ENCODE peak calls at places on chromosomes 1 and 21, in nine cellular contexts. J is GM13976, M is H9, A is hepatocyte, Q is AG10803, U is fibroblast of lung, I is MCF 10A, F is WTC11, K is endothelial cell. H is an unnamed sample.

GRCh38 chr1:62100442-62100841 is 94.2 kb upstream of the L1TD1 start:
- DNase-seq in J (no peak), M (no peak), A (no peak), Q (no peak), U (no peak), I (no peak), F (no peak), K (no peak), H (no peak)

GRCh38 chr1:229653420-229653819 is 27.4 kb downstream of the URB2 start:
- DNase-seq in J (no peak), M (no peak), A (no peak), Q (no peak), U (no peak), I (no peak), F (no peak), K (no peak), H (no peak)

GRCh38 chr1:203516906-203517305 is 23.0 kb downstream of the OPTC start:
- DNase-seq in J (no peak), M (no peak), A (no peak), Q (no peak), U (no peak), I (no peak), F (no peak), K (no peak), H (no peak)

GRCh38 chr1:94873520-94874351 is 53.2 kb downstream of the CNN3 start:
- DNase-seq in J (no peak), M (no peak), A (peak; percentile 64), Q (peak; percentile 68), U (peak; percentile 30), I (no peak), F (no peak), K (no peak), H (no peak)

GRCh38 chr1:14778882-14779594 is 180.6 kb downstream of the KAZN start:
- DNase-seq in J (peak; percentile 61), M (peak; percentile 83), A (peak; percentile 46), Q (peak; percentile 9), U (peak; percentile 31), I (peak; percentile 58), F (peak; percentile 85), K (peak; percentile 77), H (no peak)

GRCh38 chr1:17791055-17791390 is 35.9 kb downstream of the ACTL8 start:
- DNase-seq in J (no peak), M (no peak), A (no peak), Q (no peak), U (no peak), I (no peak), F (no peak), K (no peak), H (no peak)

GRCh38 chr1:201602413-201603265 is 63.7 kb downstream of the NAV1 start:
- DNase-seq in J (no peak), M (no peak), A (peak; percentile 59), Q (peak; percentile 94), U (peak; percentile 81), I (peak; percentile 92), F (no peak), K (no peak), H (peak; percentile 79)

GRCh38 chr21:28916150-28916893 is 76.4 kb downstream of the LTN1 start:
- DNase-seq in J (no peak), M (no peak), A (no peak), Q (no peak), U (no peak), I (no peak), F (no peak), K (no peak), H (no peak)

GRCh38 chr1:35769188-35769758 is 505 bp downstream of the CLSPN start:
- DNase-seq in J (peak; percentile 96), M (peak; percentile 93), A (peak; percentile 93), Q (peak; percentile 79), U (peak; percentile 84), I (peak; percentile 88), F (peak; percentile 92), K (peak; percentile 88), H (peak; percentile 48)

GRCh38 chr1:145849356-145850165 is 4.1 kb downstream of the NUDT17 start:
- DNase-seq in J (no peak), M (no peak), A (no peak), Q (peak; percentile 84), U (peak; percentile 49), I (peak; percentile 43), F (peak; percentile 60), K (peak; percentile 19), H (peak; percentile 63)

GRCh38 chr21:43728467-43729390 is 9.8 kb downstream of the PDXK start:
- DNase-seq in J (peak; percentile 90), M (peak; percentile 87), A (peak; percentile 97), Q (peak; percentile 97), U (peak; percentile 95), I (peak; percentile 94), F (peak; percentile 80), K (peak; percentile 69), H (peak; percentile 97)

GRCh38 chr1:3779912-3780416 is 7.4 kb downstream of the SMIM1 start:
- DNase-seq in J (no peak), M (peak; percentile 13), A (no peak), Q (no peak), U (no peak), I (no peak), F (no peak), K (no peak), H (no peak)

GRCh38 chr1:58738873-58739272 is 39.0 kb upstream of the MYSM1 start:
- DNase-seq in J (no peak), M (no peak), A (no peak), Q (no peak), U (no peak), I (peak; percentile 59), F (no peak), K (no peak), H (no peak)

GRCh38 chr1:216576246-216576645 is 147.0 kb downstream of the ESRRG start:
- DNase-seq in J (no peak), M (no peak), A (no peak), Q (no peak), U (no peak), I (no peak), F (no peak), K (no peak), H (no peak)

GRCh38 chr1:46405724-46406123 is 11.6 kb downstream of the FAAH start:
- DNase-seq in J (no peak), M (no peak), A (no peak), Q (no peak), U (no peak), I (no peak), F (no peak), K (no peak), H (no peak)

GRCh38 chr1:46405204-46405555 is 11.1 kb downstream of the FAAH start:
- DNase-seq in J (no peak), M (no peak), A (no peak), Q (no peak), U (no peak), I (no peak), F (no peak), K (no peak), H (no peak)

GRCh38 chr1:46408356-46409062 is 14.4 kb downstream of the FAAH start:
- DNase-seq in J (no peak), M (no peak), A (no peak), Q (peak; percentile 64), U (no peak), I (no peak), F (no peak), K (no peak), H (no peak)

GRCh38 chr1:46407636-46408035 is 13.5 kb downstream of the FAAH start:
- DNase-seq in J (no peak), M (no peak), A (no peak), Q (no peak), U (no peak), I (no peak), F (no peak), K (no peak), H (no peak)

GRCh38 chr1:46406881-46407608 is 12.9 kb downstream of the FAAH start:
- DNase-seq in J (no peak), M (no peak), A (no peak), Q (no peak), U (no peak), I (no peak), F (no peak), K (no peak), H (no peak)
- TF ChIP-seq CTCF in J (no peak), M (no peak), A (no peak), Q (no peak), U (no peak), I (no peak), F (no peak), K (no peak), H (no peak)

DNA sequence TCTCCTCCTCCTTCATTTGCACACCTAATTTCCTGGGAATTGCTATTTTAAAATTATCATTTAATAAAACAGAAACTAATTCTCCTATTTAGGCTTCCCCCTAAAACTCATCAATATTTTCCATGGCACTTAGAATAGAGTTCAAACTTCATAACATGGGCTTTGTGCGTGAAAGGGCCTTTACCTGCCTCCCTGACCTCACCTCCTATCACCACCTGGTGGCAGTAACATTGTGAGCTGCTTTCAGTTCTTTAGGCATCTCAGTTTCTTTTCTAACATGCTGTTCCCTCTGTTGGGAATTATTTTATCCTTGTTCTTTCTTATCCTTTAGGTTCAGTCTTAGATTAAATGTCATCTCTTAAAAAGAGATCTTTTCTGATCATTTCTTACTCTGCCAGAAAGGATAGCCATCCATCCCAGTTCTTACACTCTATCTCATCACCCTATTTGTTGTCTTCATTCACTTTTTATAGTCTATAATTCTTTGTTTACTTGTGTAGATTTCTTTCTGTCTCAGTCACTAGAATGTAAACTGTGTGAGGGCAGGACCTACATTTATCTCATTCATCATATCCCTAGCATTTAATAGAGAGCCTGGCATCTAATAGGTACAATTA is 133.8 kb upstream of the KIAA1614 start:
- DNase-seq in J (peak; percentile 20), M (peak; percentile 33), A (peak; percentile 27), Q (no peak), U (no peak), I (peak; percentile 59), F (peak; percentile 23), K (peak; percentile 7), H (no peak)
- TF ChIP-seq CTCF in J (peak; percentile 34), M (peak; percentile 74), A (peak; percentile 41), Q (no peak), U (no peak), I (peak; percentile 57), F (peak; percentile 40), K (peak; percentile 52), H (peak; percentile 54)

GRCh38 chr1:211148371-211148770 is 14.4 kb upstream of the KCNH1 start:
- DNase-seq in J (no peak), M (no peak), A (no peak), Q (no peak), U (no peak), I (no peak), F (no peak), K (no peak), H (no peak)
- TF ChIP-seq CTCF in J (no peak), M (no peak), A (no peak), Q (no peak), U (no peak), I (no peak), F (no peak), K (no peak), H (no peak)

GRCh38 chr1:119515221-119515620 is 8.2 kb downstream of the HSD3B1 start:
- DNase-seq in J (no peak), M (no peak), A (no peak), Q (no peak), U (no peak), I (no peak), F (no peak), K (no peak), H (no peak)

DNA sequence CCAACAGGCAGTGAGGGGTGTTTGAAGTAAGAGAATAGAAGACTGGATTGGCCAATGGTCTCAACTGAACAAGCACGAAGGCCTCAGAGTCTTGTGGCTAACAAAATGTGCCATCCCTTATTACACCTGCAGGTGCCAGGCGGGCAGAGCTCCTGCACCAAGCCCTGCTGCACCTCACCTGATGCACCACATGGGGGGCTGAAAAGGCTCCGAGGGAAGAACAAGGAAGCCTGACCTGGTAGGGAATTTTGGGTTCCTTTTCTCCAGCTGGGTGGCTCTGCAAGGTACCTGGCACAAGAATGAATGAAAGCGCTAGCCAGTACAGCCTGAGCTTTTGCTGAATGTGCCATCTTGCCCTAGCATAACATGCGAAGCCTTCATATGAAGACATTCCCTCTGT is 9.7 kb downstream of the HSD3B1 start:
- DNase-seq in J (no peak), M (peak; percentile 53), A (no peak), Q (no peak), U (no peak), I (peak; percentile 10), F (peak; percentile 61), K (no peak), H (no peak)
- TF ChIP-seq CTCF in J (no peak), M (peak; percentile 55), A (no peak), Q (no peak), U (no peak), I (peak; percentile 8), F (peak; percentile 35), K (peak; percentile 21), H (no peak)

H was measured in retinal pigment epithelial cell.